ENCODE peak calls at places on chromosomes 5 and 9, in four cellular contexts. Y is transverse colon, U is sigmoid colon, G is testis. H is an unnamed sample.

GRCh38 chr5:176371621-176372539 is 6.6 kb downstream of the ARL10 start:
- DNase-seq in Y (no peak), U (peak), G (peak), H (peak)

GRCh38 chr9:110714314-110714713 is 45.7 kb downstream of the MUSK start:
- DNase-seq in Y (no peak), G (no peak), U (no peak), H (no peak)

GRCh38 chr9:21031818-21032203 is 371 bp upstream of the HACD4 start:
- DNase-seq in G (no peak), U (no peak), Y (no peak), H (no peak)

GRCh38 chr5:130222638-130223037 is 318.4 kb downstream of the CHSY3 start:
- DNase-seq in G (no peak), U (no peak), Y (no peak), H (no peak)

GRCh38 chr9:110217656-110218099 is 9.7 kb upstream of the C9orf152 start:
- DNase-seq in U (no peak), G (no peak), Y (no peak), H (no peak)

GRCh38 chr9:20791682-20792081 is 107.6 kb downstream of the FOCAD start:
- DNase-seq in U (no peak), Y (no peak), G (no peak), H (no peak)

GRCh38 chr5:142792012-142792864 is 22.1 kb downstream of the ARHGAP26 start:
- DNase-seq in U (no peak), G (peak), Y (no peak), H (no peak)

GRCh38 chr5:140588311-140589070 is 23.9 kb downstream of the SLC35A4 start:
- DNase-seq in U (no peak), G (no peak), Y (no peak), H (no peak)

GRCh38 chr5:91219141-91219802 is 163.8 kb downstream of the ARRDC3 start:
- DNase-seq in U (peak), Y (peak), G (peak), H (peak)

GRCh38 chr5:180084638-180085561 is 13.3 kb upstream of the RNF130 start:
- DNase-seq in Y (peak), G (no peak), U (no peak), H (no peak)

GRCh38 chr5:174903333-174903732 is 179.0 kb downstream of the MSX2 start:
- DNase-seq in U (no peak), Y (no peak), G (no peak), H (no peak)

GRCh38 chr9:80707120-80707519 is 982.2 kb downstream of the TLE1 start:
- DNase-seq in U (no peak), Y (no peak), G (no peak), H (no peak)

GRCh38 chr5:83547156-83547555 is 75.6 kb downstream of the VCAN start:
- DNase-seq in U (no peak), Y (no peak), G (no peak), H (no peak)

GRCh38 chr5:62373382-62373781 is 30.3 kb downstream of the DIMT1 start:
- DNase-seq in G (no peak), Y (no peak), U (no peak), H (no peak)

GRCh38 chr5:41416336-41416735 is 94.1 kb downstream of the PLCXD3 start:
- DNase-seq in U (no peak), G (no peak), Y (no peak), H (no peak)

GRCh38 chr9:13278368-13279246 is 885 bp downstream of the MPDZ start:
- DNase-seq in G (peak), Y (peak), U (peak), H (peak)

GRCh38 chr5:103646698-103647614 is 84.4 kb upstream of the NUDT12 start:
- DNase-seq in G (no peak), Y (no peak), U (no peak), H (no peak)

GRCh38 chr5:81525690-81526089 is 131.8 kb upstream of the ACOT12 start:
- DNase-seq in U (no peak), G (no peak), Y (no peak), H (no peak)

GRCh38 chr5:132064140-132064539 is 3.7 kb downstream of the IL3 start:
- DNase-seq in U (peak), G (no peak), Y (no peak), H (no peak)

GRCh38 chr5:130109152-130109551 is 204.9 kb downstream of the CHSY3 start:
- DNase-seq in U (no peak), Y (no peak), G (no peak), H (no peak)

GRCh38 chr9:125732562-125732961 is 14.6 kb upstream of the PBX3 start:
- DNase-seq in G (no peak), U (no peak), Y (no peak), H (no peak)

GRCh38 chr9:136847065-136847826 is 2.0 kb upstream of the PHPT1 start:
- DNase-seq in U (no peak), Y (peak), G (peak), H (peak)

GRCh38 chr5:28388428-28388827 is 1350.0 kb upstream of the CDH9 start:
- DNase-seq in U (no peak), Y (no peak), G (no peak), H (no peak)

GRCh38 chr5:13910227-13910626 is 34.3 kb downstream of the DNAH5 start:
- DNase-seq in Y (no peak), G (no peak), U (no peak), H (no peak)

GRCh38 chr9:77712533-77713130 is 64.5 kb upstream of the GNA14 start:
- DNase-seq in U (no peak), G (no peak), Y (no peak), H (no peak)

GRCh38 chr5:15525679-15526275 is 25.8 kb downstream of the FBXL7 start:
- DNase-seq in G (no peak), U (no peak), Y (no peak), H (no peak)

GRCh38 chr9:114309096-114309495 is 13.8 kb upstream of the ORM1 start:
- DNase-seq in Y (no peak), G (peak), U (peak), H (no peak)

GRCh38 chr5:18985397-18985796 is 1002.6 kb downstream of the CDH18 start:
- DNase-seq in Y (no peak), G (peak), U (no peak), H (no peak)

GRCh38 chr9:28177925-28178324 is 604.6 kb upstream of the C9orf72 start:
- DNase-seq in U (no peak), Y (no peak), G (no peak), H (no peak)

GRCh38 chr5:51159606-51160005 is 223.6 kb upstream of the ISL1 start:
- DNase-seq in U (no peak), G (no peak), Y (no peak), H (no peak)

GRCh38 chr5:40678021-40678939 is 1.4 kb upstream of the PTGER4 start:
- DNase-seq in Y (no peak), G (no peak), U (no peak), H (no peak)

GRCh38 chr9:34633851-34634550 is 3.6 kb downstream of the SIGMAR1 start:
- DNase-seq in G (peak), U (peak), Y (peak), H (peak)

GRCh38 chr5:179187229-179187678 is 127.1 kb downstream of the ZNF354C start:
- DNase-seq in U (no peak), Y (no peak), G (no peak), H (no peak)

GRCh38 chr5:124735169-124735858 is 11.1 kb downstream of the ZNF608 start:
- DNase-seq in Y (peak), U (no peak), G (peak), H (no peak)

GRCh38 chr9:32571969-32572899 is 725 bp downstream of the NDUFB6 start:
- DNase-seq in Y (peak), G (peak), U (peak), H (peak)

GRCh38 chr5:172857982-172858381 is 23.9 kb downstream of the ERGIC1 start:
- DNase-seq in U (no peak), Y (no peak), G (no peak), H (no peak)

GRCh38 chr5:172859966-172860365 is 25.9 kb downstream of the ERGIC1 start:
- DNase-seq in U (no peak), Y (no peak), G (no peak), H (no peak)

GRCh38 chr5:172858511-172858989 is 24.5 kb downstream of the ERGIC1 start:
- DNase-seq in G (no peak), Y (peak), U (no peak), H (no peak)

GRCh38 chr5:172860520-172861443 is 26.7 kb downstream of the ERGIC1 start:
- DNase-seq in U (peak), G (peak), Y (peak), H (peak)

DNA sequence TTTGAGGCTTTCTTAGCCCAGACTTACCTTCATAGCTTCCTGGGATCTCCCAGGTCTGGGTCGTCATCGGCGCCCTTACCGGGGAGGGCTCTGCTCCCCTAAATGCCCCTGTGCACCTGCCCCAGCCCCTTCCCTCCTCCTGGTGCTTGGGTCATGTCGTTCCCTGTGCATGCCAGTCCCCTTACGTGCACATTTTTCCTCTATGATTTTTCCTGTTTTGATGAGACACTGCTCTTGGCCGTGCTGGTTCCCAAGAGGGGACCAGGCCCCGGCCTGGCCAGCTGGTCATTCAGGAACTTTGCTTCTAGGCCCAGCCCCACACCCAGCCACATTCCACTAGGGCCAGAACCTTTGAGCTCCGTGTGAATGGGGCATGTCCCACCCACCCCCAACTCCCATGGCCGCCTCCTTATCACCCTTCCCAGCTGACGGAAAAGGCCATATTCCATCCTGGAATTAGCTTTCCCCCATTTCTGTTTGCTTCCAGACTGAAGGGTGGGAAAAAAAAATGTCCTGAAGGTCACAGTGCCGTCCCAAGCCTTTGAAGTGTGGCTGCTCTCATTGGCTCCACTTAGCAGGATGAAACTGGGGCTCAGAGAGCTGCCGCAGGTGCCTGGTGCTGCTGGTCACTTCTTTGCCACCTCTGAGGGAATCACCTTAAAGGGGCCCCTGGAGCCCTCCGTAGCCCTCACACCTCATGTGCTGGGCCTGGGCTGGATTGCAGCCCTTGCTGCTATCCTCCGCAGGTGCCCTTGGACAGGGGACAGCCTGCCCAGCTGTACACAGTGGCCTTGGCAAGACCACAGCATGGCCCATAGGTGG is 25.1 kb downstream of the ERGIC1 start:
- DNase-seq in U (peak), Y (peak), G (peak), H (peak)
- TF ChIP-seq POLR2A in U (no peak), Y (no peak), G (no peak), H (peak)

DNA sequence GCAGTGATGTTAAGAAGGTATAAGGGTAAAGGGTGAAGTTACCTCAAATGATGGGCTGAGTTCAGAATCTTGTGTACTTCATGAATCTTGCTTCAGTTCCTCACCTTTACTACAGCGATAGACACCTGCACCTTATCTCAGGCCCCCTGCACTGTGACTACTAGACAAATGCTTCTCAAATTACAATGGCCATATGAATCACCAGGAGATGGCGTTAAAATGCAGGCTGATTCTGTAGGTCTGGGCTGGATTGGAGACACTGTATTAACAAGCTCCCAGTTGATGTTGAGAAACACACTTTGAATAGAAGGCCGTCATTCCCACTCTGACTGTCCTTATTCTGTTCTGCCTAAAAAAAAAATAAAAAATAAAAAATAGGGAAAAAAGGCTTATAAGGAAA is 29.8 kb downstream of the TARS1 start:
- DNase-seq in U (no peak), Y (no peak), G (peak), H (peak)
- TF ChIP-seq CTCF in U (no peak), Y (peak), G (no peak), H (peak)

GRCh38 chr5:79689541-79690466 is at the start of gene CMYA5:
- DNase-seq in Y (peak), U (peak), G (peak), H (no peak)
- TF ChIP-seq POLR2A in Y (no peak), U (no peak), G (no peak), H (no peak)

GRCh38 chr5:218457-219289 is 553 bp downstream of the SDHA start:
- DNase-seq in Y (peak), U (no peak), G (peak), H (peak)
- TF ChIP-seq CTCF in Y (no peak), U (no peak), G (no peak), H (no peak)

H was measured in adrenal gland.